ENCODE peak calls at places on chromosome 22, in five cellular contexts. L is HCT116; Y is neural progenitor cell; U is psoas muscle; F is CD8-positive, alpha-beta memory T cell. C is an unnamed sample.

GRCh38 chr22:27573280-27573711 is 228.3 kb downstream of the MN1 start:
- DNase-seq in L (no peak), F (no peak), Y (peak), U (no peak), C (no peak)

GRCh38 chr22:20305894-20306645 is 13.8 kb downstream of the DGCR6L start:
- DNase-seq in U (no peak), L (no peak), Y (no peak), F (peak), C (no peak)

GRCh38 chr22:45868586-45869443 is 108.1 kb downstream of the WNT7B start:
- DNase-seq in Y (no peak), F (no peak), U (no peak), L (no peak), C (no peak)

GRCh38 chr22:27768027-27768640 is 33.4 kb downstream of the MN1 start:
- DNase-seq in L (no peak), Y (no peak), F (no peak), U (no peak), C (no peak)

GRCh38 chr22:41302016-41302767 is 867 bp downstream of the ZC3H7B start:
- DNase-seq in L (no peak), U (no peak), Y (peak), F (no peak), C (no peak)

GRCh38 chr22:27564806-27565205 is 236.8 kb downstream of the MN1 start:
- DNase-seq in F (no peak), Y (no peak), U (no peak), L (no peak), C (peak)

GRCh38 chr22:19378362-19378711 is 53.2 kb downstream of the HIRA start:
- DNase-seq in F (no peak), L (no peak), U (no peak), Y (no peak), C (no peak)

GRCh38 chr22:20957691-20958440 is 9.2 kb upstream of the AIFM3 start:
- DNase-seq in F (no peak), L (no peak), U (no peak), Y (peak), C (no peak)

GRCh38 chr22:41524809-41525449 is 19.3 kb downstream of the POLR3H start:
- DNase-seq in L (no peak), Y (no peak), U (peak), F (peak), C (no peak)

GRCh38 chr22:44894321-44894720 is 115.5 kb downstream of the PHF21B start:
- DNase-seq in F (no peak), U (no peak), Y (no peak), L (no peak), C (no peak)

GRCh38 chr22:46587492-46588278 is 32.5 kb upstream of the GRAMD4 start:
- DNase-seq in F (no peak), U (no peak), L (no peak), Y (no peak), C (no peak)

GRCh38 chr22:44837481-44837880 is 85.1 kb downstream of the ARHGAP8 start:
- DNase-seq in F (peak), L (no peak), U (no peak), Y (no peak), C (no peak)

GRCh38 chr22:25542720-25543402 is 21.6 kb upstream of the GRK3 start:
- DNase-seq in U (no peak), F (no peak), Y (no peak), L (no peak), C (no peak)

GRCh38 chr22:19663821-19664325 is 50.4 kb upstream of the SEPTIN5 start:
- DNase-seq in U (peak), Y (peak), L (no peak), F (no peak), C (no peak)

GRCh38 chr22:30234786-30235470 is 11.6 kb downstream of the LIF start:
- DNase-seq in Y (no peak), L (no peak), U (no peak), F (no peak), C (no peak)

GRCh38 chr22:41425704-41426365 is 20.8 kb downstream of the TOB2 start:
- DNase-seq in F (no peak), Y (no peak), L (no peak), U (no peak), C (no peak)

GRCh38 chr22:41910599-41911291 is 4.1 kb downstream of the SHISA8 start:
- DNase-seq in U (no peak), L (no peak), F (peak), Y (peak), C (no peak)

GRCh38 chr22:41284465-41284864 is 1.5 kb downstream of the RANGAP1 start:
- DNase-seq in U (no peak), L (no peak), Y (no peak), F (no peak), C (no peak)

GRCh38 chr22:44671742-44672141 is 30.3 kb upstream of the PRR5 start:
- DNase-seq in U (no peak), L (no peak), Y (no peak), F (peak), C (peak)

GRCh38 chr22:48741540-48741939 is 1086.1 kb downstream of the BRD1 start:
- DNase-seq in U (no peak), L (no peak), Y (no peak), F (no peak), C (no peak)

GRCh38 chr22:49907807-49908206 is 10.4 kb downstream of the ALG12 start:
- DNase-seq in F (no peak), L (no peak), U (no peak), Y (no peak), C (no peak)

GRCh38 chr22:23066200-23067022 is 3.9 kb upstream of the GNAZ start:
- DNase-seq in F (peak), U (no peak), Y (no peak), L (no peak), C (no peak)

GRCh38 chr22:36738416-36739020 is 35.0 kb upstream of the CACNG2 start:
- DNase-seq in U (no peak), Y (no peak), F (no peak), L (no peak), C (no peak)

GRCh38 chr22:32579533-32580220 is 105.1 kb downstream of the FBXO7 start:
- DNase-seq in F (no peak), U (no peak), L (no peak), Y (no peak), C (no peak)

GRCh38 chr22:48517039-48518030 is 1310.3 kb downstream of the BRD1 start:
- DNase-seq in Y (peak), U (no peak), F (no peak), L (no peak), C (no peak)

GRCh38 chr22:28043269-28043668 is 124.2 kb upstream of the PITPNB start:
- DNase-seq in F (no peak), U (no peak), L (no peak), Y (no peak), C (no peak)

GRCh38 chr22:37896939-37897338 is 9.2 kb upstream of the MICALL1 start:
- DNase-seq in L (no peak), F (no peak), U (no peak), Y (peak), C (no peak)

GRCh38 chr22:32649515-32650200 is 151.8 kb upstream of the TIMP3 start:
- DNase-seq in F (no peak), U (peak), L (no peak), Y (no peak), C (no peak)

GRCh38 chr22:37555029-37555428 is 5.3 kb upstream of the CDC42EP1 start:
- DNase-seq in Y (no peak), L (no peak), F (no peak), U (no peak), C (no peak)

GRCh38 chr22:44658371-44658953 is 43.5 kb upstream of the PRR5 start:
- DNase-seq in F (no peak), U (peak), L (no peak), Y (peak), C (no peak)

GRCh38 chr22:46373838-46374662 is 38.5 kb downstream of the TRMU start:
- DNase-seq in Y (no peak), U (no peak), F (peak), L (no peak), C (no peak)

GRCh38 chr22:50483977-50484853 is 2.4 kb upstream of the MIOX start:
- DNase-seq in U (no peak), F (no peak), Y (no peak), L (no peak), C (no peak)

GRCh38 chr22:40512426-40513136 is 123.9 kb downstream of the MRTFA start:
- DNase-seq in F (no peak), U (no peak), L (no peak), Y (no peak), C (peak)

GRCh38 chr22:24147666-24148065 is 33.6 kb upstream of the SUSD2 start:
- DNase-seq in F (no peak), Y (no peak), U (no peak), L (no peak), C (no peak)
- H3K4me3 ChIP-seq in F (no peak), Y (no peak), U (no peak), L (no peak), C (no peak)

GRCh38 chr22:34696557-34696956 is 369.4 kb upstream of the ISX start:
- DNase-seq in Y (peak), U (no peak), F (no peak), L (no peak), C (no peak)
- H3K4me3 ChIP-seq in Y (no peak), U (no peak), F (no peak), L (no peak), C (no peak)

GRCh38 chr22:43342347-43343261 is 568 bp downstream of the SCUBE1 start:
- DNase-seq in L (no peak), U (no peak), F (no peak), Y (peak), C (no peak)
- H3K4me3 ChIP-seq in L (no peak), U (peak), F (no peak), Y (peak), C (no peak)

DNA sequence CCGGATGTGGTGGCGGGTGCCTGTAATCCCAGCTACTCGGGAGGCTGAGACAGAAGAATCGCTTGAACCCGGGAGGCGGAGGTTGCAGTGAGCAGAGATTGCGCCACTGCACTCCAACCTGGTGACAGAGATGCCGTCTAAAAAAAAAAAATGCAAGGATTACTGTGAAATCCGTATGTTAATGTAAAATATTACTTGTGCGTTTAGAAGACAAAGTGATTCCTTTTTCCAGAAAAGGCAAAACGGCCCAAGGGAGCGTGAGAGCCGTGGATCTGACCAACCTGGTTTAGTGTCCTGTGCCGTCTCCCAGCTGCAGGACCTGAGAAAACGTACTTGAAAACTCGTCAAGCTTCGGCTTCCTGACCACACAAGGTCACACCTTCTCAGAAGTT is 905 bp downstream of the HDHD5 start:
- DNase-seq in L (no peak), Y (no peak), U (no peak), F (no peak), C (no peak)
- H3K4me3 ChIP-seq in L (peak), Y (peak), U (peak), F (peak), C (peak)

GRCh38 chr22:31533391-31533790 is 37.1 kb downstream of the SFI1 start:
- DNase-seq in F (no peak), L (no peak), U (no peak), Y (no peak), C (no peak)

GRCh38 chr22:31537019-31537535 is 40.7 kb downstream of the SFI1 start:
- DNase-seq in L (no peak), F (no peak), U (no peak), Y (no peak), C (no peak)

GRCh38 chr22:31530816-31531180 is 34.5 kb downstream of the SFI1 start:
- DNase-seq in Y (no peak), L (no peak), U (no peak), F (no peak), C (no peak)

GRCh38 chr22:31526275-31526674 is 29.9 kb downstream of the SFI1 start:
- DNase-seq in Y (no peak), F (no peak), L (no peak), U (no peak), C (no peak)

DNA sequence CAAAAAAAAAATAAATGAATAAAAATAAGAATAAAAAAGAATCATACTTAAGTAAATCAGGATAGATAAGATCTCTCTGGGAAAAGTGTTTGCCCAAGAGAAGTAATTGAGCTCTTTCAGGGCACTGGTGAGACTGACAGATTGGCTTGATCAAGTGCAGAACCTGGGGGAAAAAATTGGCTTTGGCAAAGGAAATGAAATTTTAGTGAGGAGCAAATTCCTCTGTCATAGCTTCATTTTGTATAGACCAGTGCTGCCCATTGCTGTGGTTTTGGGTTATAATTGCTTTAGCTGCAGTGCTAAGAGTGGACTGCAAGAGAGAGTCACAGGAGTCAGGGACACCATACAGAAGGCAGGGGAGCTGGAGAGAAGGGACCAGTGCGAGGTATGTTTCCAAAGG is 35.7 kb downstream of the SFI1 start:
- DNase-seq in Y (no peak), F (no peak), L (no peak), U (no peak), C (no peak)
- H3K4me3 ChIP-seq in Y (no peak), F (no peak), L (no peak), U (no peak), C (no peak)

GRCh38 chr22:39094717-39095389 is 2.2 kb upstream of the APOBEC3H start:
- DNase-seq in L (no peak), Y (no peak), U (no peak), F (peak), C (no peak)

GRCh38 chr22:39095971-39096370 is 1.1 kb upstream of the APOBEC3H start:
- DNase-seq in L (no peak), F (no peak), Y (no peak), U (no peak), C (no peak)

GRCh38 chr22:39098026-39098425 is 982 bp downstream of the APOBEC3H start:
- DNase-seq in F (no peak), U (no peak), Y (peak), L (no peak), C (no peak)

GRCh38 chr22:39098576-39098975 is 1.5 kb downstream of the APOBEC3H start:
- DNase-seq in F (no peak), Y (no peak), U (no peak), L (no peak), C (no peak)

DNA sequence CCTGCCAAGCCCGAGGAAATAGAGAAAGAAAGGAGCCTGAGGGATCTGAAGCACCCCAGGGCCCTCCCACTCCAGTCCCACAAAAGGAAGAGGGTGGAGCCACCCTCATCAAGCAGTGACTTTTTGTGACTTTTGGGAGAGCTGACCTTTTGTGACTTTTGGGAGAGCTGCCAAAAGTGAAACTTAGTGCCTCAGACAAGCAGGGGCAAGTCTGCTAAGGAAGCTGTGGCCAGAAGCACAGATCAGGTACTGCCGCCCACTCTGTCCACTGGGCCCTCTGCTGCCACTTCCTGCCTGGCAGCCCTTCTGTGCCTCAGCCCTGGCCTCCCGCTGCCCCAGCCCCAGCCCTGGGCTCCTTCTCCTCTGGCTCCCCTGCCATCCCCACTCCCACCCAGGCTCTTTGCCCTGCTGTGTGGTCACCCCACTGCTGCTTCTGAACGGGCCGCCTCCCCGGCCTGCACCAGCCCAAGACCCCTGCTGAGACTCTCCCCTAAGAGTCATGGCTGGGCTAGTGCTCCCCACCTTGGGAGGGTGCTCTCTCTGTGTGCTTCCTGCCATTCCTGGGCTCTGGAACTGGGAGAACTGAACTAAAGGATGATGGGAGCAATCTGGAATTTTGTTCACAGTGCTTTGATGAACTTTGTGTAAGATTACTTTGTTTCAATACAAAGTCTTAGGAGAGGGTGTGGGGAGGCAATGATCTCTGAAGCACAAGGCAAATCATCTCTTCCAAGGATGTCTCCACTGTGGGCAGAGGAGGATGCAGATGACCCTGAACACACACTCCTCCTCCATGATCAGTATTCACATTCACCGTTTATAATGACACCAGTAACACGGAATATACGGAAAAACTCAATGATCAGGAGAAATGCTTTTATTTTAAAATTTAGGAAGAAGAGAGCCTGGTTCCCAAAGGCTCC is at the start of gene APOBEC3H:
- DNase-seq in Y (no peak), L (peak), U (no peak), F (peak), C (peak)
- H3K4me3 ChIP-seq in Y (no peak), L (peak), U (no peak), F (peak), C (no peak)

C was measured in bronchial epithelial cell.